ENCODE peak calls at places on chromosome 20, in eight cellular contexts. One of them, this sample, is unnamed.

GRCh38 chr20:9838035-9838377 is 870 bp downstream of the PAK5 start:
- DNase-seq in transverse colon: no peak
- DNase-seq in effector memory CD4-positive, alpha-beta T cell: no peak
- DNase-seq in brain pericyte: no peak
- DNase-seq in lung microvascular endothelial cell: no peak
- DNase-seq in AG20443: no peak
- DNase-seq in mucosa of descending colon: no peak
- DNase-seq in fibroblast of lung: no peak
- DNase-seq in this sample: no peak

GRCh38 chr20:49700411-49701185 is 13.1 kb downstream of the B4GALT5 start:
- DNase-seq in transverse colon: no peak
- DNase-seq in effector memory CD4-positive, alpha-beta T cell: no peak
- DNase-seq in brain pericyte: no peak
- DNase-seq in lung microvascular endothelial cell: peak; percentile 92
- DNase-seq in AG20443: peak; percentile 67
- DNase-seq in mucosa of descending colon: no peak
- DNase-seq in fibroblast of lung: peak; percentile 85
- DNase-seq in this sample: no peak

GRCh38 chr20:33832113-33832853 is 21.1 kb downstream of the CHMP4B start:
- DNase-seq in transverse colon: peak; percentile 88
- DNase-seq in effector memory CD4-positive, alpha-beta T cell: no peak
- DNase-seq in brain pericyte: no peak
- DNase-seq in lung microvascular endothelial cell: peak; percentile 84
- DNase-seq in AG20443: no peak
- DNase-seq in mucosa of descending colon: peak; percentile 82
- DNase-seq in fibroblast of lung: peak; percentile 60
- DNase-seq in this sample: no peak

GRCh38 chr20:3168079-3168828 is 5.1 kb downstream of the LZTS3 start:
- DNase-seq in transverse colon: peak; percentile 64
- DNase-seq in effector memory CD4-positive, alpha-beta T cell: no peak
- DNase-seq in brain pericyte: no peak
- DNase-seq in lung microvascular endothelial cell: no peak
- DNase-seq in AG20443: no peak
- DNase-seq in mucosa of descending colon: peak; percentile 75
- DNase-seq in fibroblast of lung: no peak
- DNase-seq in this sample: no peak

GRCh38 chr20:3924304-3925112 is 35.3 kb downstream of the PANK2 start:
- DNase-seq in transverse colon: no peak
- DNase-seq in effector memory CD4-positive, alpha-beta T cell: no peak
- DNase-seq in brain pericyte: no peak
- DNase-seq in lung microvascular endothelial cell: no peak
- DNase-seq in AG20443: peak; percentile 14
- DNase-seq in mucosa of descending colon: peak; percentile 61
- DNase-seq in fibroblast of lung: no peak
- DNase-seq in this sample: no peak

GRCh38 chr20:63582382-63583063 is 8.5 kb upstream of the HELZ2 start:
- DNase-seq in transverse colon: no peak
- DNase-seq in effector memory CD4-positive, alpha-beta T cell: no peak
- DNase-seq in brain pericyte: no peak
- DNase-seq in lung microvascular endothelial cell: no peak
- DNase-seq in AG20443: no peak
- DNase-seq in mucosa of descending colon: no peak
- DNase-seq in fibroblast of lung: no peak
- DNase-seq in this sample: no peak

GRCh38 chr20:45450097-45450818 is 19.3 kb upstream of the WFDC2 start:
- DNase-seq in transverse colon: peak; percentile 23
- DNase-seq in effector memory CD4-positive, alpha-beta T cell: no peak
- DNase-seq in brain pericyte: no peak
- DNase-seq in lung microvascular endothelial cell: peak; percentile 56
- DNase-seq in AG20443: peak; percentile 61
- DNase-seq in mucosa of descending colon: no peak
- DNase-seq in fibroblast of lung: peak; percentile 30
- DNase-seq in this sample: no peak

GRCh38 chr20:34743039-34743438 is 38.9 kb downstream of the TP53INP2 start:
- DNase-seq in transverse colon: no peak
- DNase-seq in effector memory CD4-positive, alpha-beta T cell: no peak
- DNase-seq in brain pericyte: no peak
- DNase-seq in lung microvascular endothelial cell: no peak
- DNase-seq in AG20443: no peak
- DNase-seq in mucosa of descending colon: no peak
- DNase-seq in fibroblast of lung: no peak
- DNase-seq in this sample: no peak

GRCh38 chr20:47040506-47041125 is 146.0 kb downstream of the EYA2 start:
- DNase-seq in transverse colon: no peak
- DNase-seq in effector memory CD4-positive, alpha-beta T cell: no peak
- DNase-seq in brain pericyte: no peak
- DNase-seq in lung microvascular endothelial cell: no peak
- DNase-seq in AG20443: no peak
- DNase-seq in mucosa of descending colon: no peak
- DNase-seq in fibroblast of lung: no peak
- DNase-seq in this sample: no peak

GRCh38 chr20:63691711-63692435 is 4.6 kb upstream of the TNFRSF6B start:
- DNase-seq in transverse colon: no peak
- DNase-seq in effector memory CD4-positive, alpha-beta T cell: no peak
- DNase-seq in brain pericyte: no peak
- DNase-seq in lung microvascular endothelial cell: no peak
- DNase-seq in AG20443: no peak
- DNase-seq in mucosa of descending colon: peak; percentile 81
- DNase-seq in fibroblast of lung: no peak
- DNase-seq in this sample: no peak

GRCh38 chr20:14336667-14337066 is 745 bp downstream of the FLRT3 start:
- DNase-seq in transverse colon: no peak
- DNase-seq in effector memory CD4-positive, alpha-beta T cell: no peak
- DNase-seq in brain pericyte: no peak
- DNase-seq in lung microvascular endothelial cell: no peak
- DNase-seq in AG20443: no peak
- DNase-seq in mucosa of descending colon: no peak
- DNase-seq in fibroblast of lung: peak; percentile 18
- DNase-seq in this sample: no peak

GRCh38 chr20:51089840-51090239 is 66.9 kb upstream of the KCNG1 start:
- DNase-seq in transverse colon: no peak
- DNase-seq in effector memory CD4-positive, alpha-beta T cell: no peak
- DNase-seq in brain pericyte: no peak
- DNase-seq in lung microvascular endothelial cell: no peak
- DNase-seq in AG20443: no peak
- DNase-seq in mucosa of descending colon: no peak
- DNase-seq in fibroblast of lung: no peak
- DNase-seq in this sample: no peak

GRCh38 chr20:48411906-48412305 is 415.9 kb downstream of the PREX1 start:
- DNase-seq in transverse colon: no peak
- DNase-seq in effector memory CD4-positive, alpha-beta T cell: no peak
- DNase-seq in brain pericyte: no peak
- DNase-seq in lung microvascular endothelial cell: no peak
- DNase-seq in AG20443: no peak
- DNase-seq in mucosa of descending colon: no peak
- DNase-seq in fibroblast of lung: no peak
- DNase-seq in this sample: no peak

GRCh38 chr20:10603971-10604864 is 69.6 kb downstream of the JAG1 start:
- DNase-seq in transverse colon: peak; percentile 20
- DNase-seq in effector memory CD4-positive, alpha-beta T cell: no peak
- DNase-seq in brain pericyte: peak; percentile 83
- DNase-seq in lung microvascular endothelial cell: peak; percentile 87
- DNase-seq in AG20443: peak; percentile 89
- DNase-seq in mucosa of descending colon: no peak
- DNase-seq in fibroblast of lung: peak; percentile 93
- DNase-seq in this sample: no peak

GRCh38 chr20:53608456-53609413 is 15.1 kb upstream of the ZNF217 start:
- DNase-seq in transverse colon: peak; percentile 52
- DNase-seq in effector memory CD4-positive, alpha-beta T cell: no peak
- DNase-seq in brain pericyte: no peak
- DNase-seq in lung microvascular endothelial cell: no peak
- DNase-seq in AG20443: no peak
- DNase-seq in mucosa of descending colon: peak; percentile 76
- DNase-seq in fibroblast of lung: no peak
- DNase-seq in this sample: no peak

GRCh38 chr20:40536866-40537265 is 152.2 kb downstream of the MAFB start:
- DNase-seq in transverse colon: no peak
- DNase-seq in effector memory CD4-positive, alpha-beta T cell: no peak
- DNase-seq in brain pericyte: no peak
- DNase-seq in lung microvascular endothelial cell: no peak
- DNase-seq in AG20443: peak; percentile 43
- DNase-seq in mucosa of descending colon: no peak
- DNase-seq in fibroblast of lung: no peak
- DNase-seq in this sample: no peak

GRCh38 chr20:25867776-25868649 is 171.4 kb upstream of the ZNF337 start:
- DNase-seq in transverse colon: peak; percentile 64
- DNase-seq in effector memory CD4-positive, alpha-beta T cell: peak; percentile 45
- DNase-seq in brain pericyte: no peak
- DNase-seq in lung microvascular endothelial cell: peak; percentile 60
- DNase-seq in AG20443: peak; percentile 88
- DNase-seq in mucosa of descending colon: no peak
- DNase-seq in fibroblast of lung: peak; percentile 50
- DNase-seq in this sample: no peak

GRCh38 chr20:15342987-15343639 is 1005.7 kb upstream of the FLRT3 start:
- DNase-seq in transverse colon: no peak
- DNase-seq in effector memory CD4-positive, alpha-beta T cell: no peak
- DNase-seq in brain pericyte: no peak
- DNase-seq in lung microvascular endothelial cell: no peak
- DNase-seq in AG20443: peak; percentile 7
- DNase-seq in mucosa of descending colon: no peak
- DNase-seq in fibroblast of lung: peak; percentile 1
- DNase-seq in this sample: no peak

GRCh38 chr20:32017711-32018251 is 7.5 kb downstream of the CCM2L start:
- DNase-seq in transverse colon: peak; percentile 54
- DNase-seq in effector memory CD4-positive, alpha-beta T cell: no peak
- DNase-seq in brain pericyte: no peak
- DNase-seq in lung microvascular endothelial cell: no peak
- DNase-seq in AG20443: no peak
- DNase-seq in mucosa of descending colon: no peak
- DNase-seq in fibroblast of lung: no peak
- DNase-seq in this sample: no peak

GRCh38 chr20:4720121-4720976 is 1.4 kb upstream of the PRND start:
- DNase-seq in transverse colon: peak; percentile 83
- DNase-seq in effector memory CD4-positive, alpha-beta T cell: peak; percentile 53
- DNase-seq in brain pericyte: no peak
- DNase-seq in lung microvascular endothelial cell: peak; percentile 65
- DNase-seq in AG20443: peak; percentile 93
- DNase-seq in mucosa of descending colon: peak; percentile 77
- DNase-seq in fibroblast of lung: peak; percentile 64
- DNase-seq in this sample: peak; percentile 71

GRCh38 chr20:62707981-62708521 is 585 bp upstream of the NTSR1 start:
- DNase-seq in transverse colon: no peak
- DNase-seq in effector memory CD4-positive, alpha-beta T cell: no peak
- DNase-seq in brain pericyte: no peak
- DNase-seq in lung microvascular endothelial cell: no peak
- DNase-seq in AG20443: no peak
- DNase-seq in mucosa of descending colon: peak; percentile 32
- DNase-seq in fibroblast of lung: no peak
- DNase-seq in this sample: no peak

GRCh38 chr20:45576995-45577394 is 2.1 kb downstream of the WFDC8 start:
- DNase-seq in transverse colon: no peak
- DNase-seq in effector memory CD4-positive, alpha-beta T cell: no peak
- DNase-seq in brain pericyte: no peak
- DNase-seq in lung microvascular endothelial cell: no peak
- DNase-seq in AG20443: no peak
- DNase-seq in mucosa of descending colon: no peak
- DNase-seq in fibroblast of lung: peak; percentile 46
- DNase-seq in this sample: no peak

GRCh38 chr20:34525709-34526416 is 9.6 kb downstream of the DYNLRB1 start:
- DNase-seq in transverse colon: peak; percentile 90
- DNase-seq in effector memory CD4-positive, alpha-beta T cell: no peak
- DNase-seq in brain pericyte: peak; percentile 83
- DNase-seq in lung microvascular endothelial cell: peak; percentile 98
- DNase-seq in AG20443: peak; percentile 95
- DNase-seq in mucosa of descending colon: peak; percentile 88
- DNase-seq in fibroblast of lung: peak; percentile 99
- DNase-seq in this sample: no peak

GRCh38 chr20:14355791-14356190 is 18.4 kb upstream of the FLRT3 start:
- DNase-seq in transverse colon: no peak
- DNase-seq in effector memory CD4-positive, alpha-beta T cell: no peak
- DNase-seq in brain pericyte: no peak
- DNase-seq in lung microvascular endothelial cell: no peak
- DNase-seq in AG20443: no peak
- DNase-seq in mucosa of descending colon: no peak
- DNase-seq in fibroblast of lung: no peak
- DNase-seq in this sample: no peak

GRCh38 chr20:10596726-10597125 is 77.1 kb downstream of the JAG1 start:
- DNase-seq in transverse colon: no peak
- DNase-seq in effector memory CD4-positive, alpha-beta T cell: no peak
- DNase-seq in brain pericyte: peak; percentile 69
- DNase-seq in lung microvascular endothelial cell: peak; percentile 86
- DNase-seq in AG20443: peak; percentile 51
- DNase-seq in mucosa of descending colon: no peak
- DNase-seq in fibroblast of lung: peak; percentile 86
- DNase-seq in this sample: no peak

GRCh38 chr20:33570743-33571142 is 80.8 kb downstream of the CBFA2T2 start:
- DNase-seq in transverse colon: no peak
- DNase-seq in effector memory CD4-positive, alpha-beta T cell: no peak
- DNase-seq in brain pericyte: no peak
- DNase-seq in lung microvascular endothelial cell: no peak
- DNase-seq in AG20443: no peak
- DNase-seq in mucosa of descending colon: no peak
- DNase-seq in fibroblast of lung: no peak
- DNase-seq in this sample: no peak

This sample was measured in GM12878.